ENCODE peak calls at places on chromosomes 16 and 17, in six cellular contexts. I, Y, Q, J, T and O are unnamed samples.
A peak's percentile ranks its signal among the peaks of the same experiment; 100 is the strongest.

GRCh38 chr16:69796285-69797118 is 34.4 kb downstream of the WWP2 start:
- DNase-seq in Y (peak; percentile 8), I (peak; percentile 67), Q (peak; percentile 45), J (peak; percentile 88), T (peak; percentile 66), O (peak; percentile 78)

GRCh38 chr17:67293251-67294203 is 48.5 kb upstream of the HELZ start:
- DNase-seq in I (peak; percentile 54), J (peak; percentile 92), Y (peak; percentile 22), T (peak; percentile 62), Q (peak; percentile 69), O (peak; percentile 76)

GRCh38 chr16:67104061-67104460 is 5.7 kb upstream of the PHAF1 start:
- DNase-seq in Q (no peak), I (peak; percentile 36), J (peak; percentile 81), T (peak; percentile 37), Y (peak; percentile 11), O (peak; percentile 59)

GRCh38 chr16:4859900-4860255 is 12.6 kb downstream of the UBN1 start:
- DNase-seq in Q (no peak), T (no peak), Y (no peak), J (no peak), I (peak; percentile 66), O (peak; percentile 28)

GRCh38 chr17:40937384-40937819 is at the start of gene KRT23:
- DNase-seq in Y (no peak), J (peak; percentile 31), Q (no peak), I (no peak), T (no peak), O (no peak)

GRCh38 chr17:10041287-10041612 is 136.2 kb upstream of the RCVRN start:
- DNase-seq in I (no peak), T (no peak), J (no peak), Y (no peak), Q (no peak), O (no peak)

GRCh38 chr16:26672206-26672605 is 394.5 kb upstream of the C16orf82 start:
- DNase-seq in J (no peak), Q (no peak), I (no peak), T (no peak), Y (no peak), O (no peak)

GRCh38 chr17:66474258-66474657 is 171.8 kb downstream of the PRKCA start:
- DNase-seq in Q (no peak), Y (no peak), J (peak; percentile 83), T (no peak), I (no peak), O (no peak)

GRCh38 chr17:83034525-83034924 is 44.9 kb upstream of the METRNL start:
- DNase-seq in I (no peak), Y (no peak), T (no peak), J (no peak), Q (no peak), O (no peak)

GRCh38 chr17:50151937-50152547 is 1.6 kb upstream of the PPP1R9B start:
- DNase-seq in T (peak; percentile 89), Y (peak; percentile 82), Q (peak; percentile 95), I (peak; percentile 93), J (peak; percentile 96), O (peak; percentile 92)

GRCh38 chr16:56626685-56627084 is 1.1 kb downstream of the MT1E start:
- DNase-seq in I (no peak), T (no peak), Y (no peak), Q (no peak), J (no peak), O (peak; percentile 24)

DNA sequence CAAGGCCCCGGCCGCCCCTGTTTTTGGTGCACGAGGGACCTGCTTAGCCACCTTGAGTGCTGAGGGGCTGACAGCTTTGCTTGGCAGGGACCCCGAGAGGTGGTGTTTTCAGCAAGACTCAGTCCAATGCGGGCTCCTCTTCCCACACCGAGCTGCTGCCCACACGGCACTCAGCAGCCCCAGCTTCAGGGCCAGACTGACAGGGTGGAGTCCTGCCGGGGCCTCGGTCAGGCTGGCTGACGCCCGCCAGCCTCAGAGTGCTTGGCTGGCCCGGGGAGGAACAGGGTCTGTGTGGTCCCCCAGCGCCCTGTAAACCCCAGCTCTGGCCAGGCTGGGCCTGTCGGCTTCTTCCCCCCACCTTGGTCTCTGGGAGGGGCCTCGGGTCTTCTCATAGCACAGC is 2.5 kb downstream of the SOX8 start:
- DNase-seq in J (no peak), Y (no peak), T (peak; percentile 45), Q (no peak), I (no peak), O (no peak)
- H3K4me3 ChIP-seq in J (no peak overlapping the region), Y (no peak overlapping the region), T (no peak overlapping the region), Q (no peak overlapping the region), I (no peak overlapping the region), O (no peak overlapping the region)

GRCh38 chr17:6923385-6923784 is 72.5 kb upstream of the ALOX12 start:
- DNase-seq in Q (no peak), T (no peak), I (no peak), J (no peak), Y (no peak), O (no peak)

GRCh38 chr17:6924121-6924676 is 71.7 kb upstream of the ALOX12 start:
- DNase-seq in Y (no peak), T (no peak), Q (no peak), J (no peak), I (no peak), O (peak; percentile 13)

GRCh38 chr17:6930754-6931153 is 65.1 kb upstream of the ALOX12 start:
- DNase-seq in T (no peak), I (no peak), Q (no peak), J (no peak), Y (no peak), O (no peak)

GRCh38 chr17:6927290-6927844 is 68.5 kb upstream of the ALOX12 start:
- DNase-seq in T (no peak), J (no peak), Q (no peak), Y (no peak), I (peak; percentile 49), O (peak; percentile 77)

GRCh38 chr17:6928193-6928592 is 67.7 kb upstream of the ALOX12 start:
- DNase-seq in J (no peak), I (no peak), T (no peak), Y (no peak), Q (no peak), O (no peak)
- H3K9me2 ChIP-seq in J (no peaks in the 10 kb centered on the region), I (no peaks in the 10 kb centered on the region), T (no peaks in the 10 kb centered on the region), Y (no peaks in the 10 kb centered on the region), Q (no peaks in the 10 kb centered on the region), O (no peaks in the 10 kb centered on the region)

GRCh38 chr17:2013994-2014317 is 11.2 kb downstream of the RTN4RL1 start:
- DNase-seq in I (no peak), Q (no peak), J (no peak), T (no peak), Y (no peak), O (no peak)

GRCh38 chr17:2008332-2009126 is 16.6 kb downstream of the RTN4RL1 start:
- DNase-seq in Q (no peak), T (no peak), I (peak; percentile 41), Y (no peak), J (no peak), O (no peak)

GRCh38 chr17:2012499-2012898 is 12.6 kb downstream of the RTN4RL1 start:
- DNase-seq in Y (no peak), Q (no peak), J (no peak), T (no peak), I (no peak), O (no peak)

GRCh38 chr17:2009737-2010136 is 15.4 kb downstream of the RTN4RL1 start:
- DNase-seq in I (no peak), J (no peak), T (no peak), Q (no peak), Y (no peak), O (no peak)

DNA sequence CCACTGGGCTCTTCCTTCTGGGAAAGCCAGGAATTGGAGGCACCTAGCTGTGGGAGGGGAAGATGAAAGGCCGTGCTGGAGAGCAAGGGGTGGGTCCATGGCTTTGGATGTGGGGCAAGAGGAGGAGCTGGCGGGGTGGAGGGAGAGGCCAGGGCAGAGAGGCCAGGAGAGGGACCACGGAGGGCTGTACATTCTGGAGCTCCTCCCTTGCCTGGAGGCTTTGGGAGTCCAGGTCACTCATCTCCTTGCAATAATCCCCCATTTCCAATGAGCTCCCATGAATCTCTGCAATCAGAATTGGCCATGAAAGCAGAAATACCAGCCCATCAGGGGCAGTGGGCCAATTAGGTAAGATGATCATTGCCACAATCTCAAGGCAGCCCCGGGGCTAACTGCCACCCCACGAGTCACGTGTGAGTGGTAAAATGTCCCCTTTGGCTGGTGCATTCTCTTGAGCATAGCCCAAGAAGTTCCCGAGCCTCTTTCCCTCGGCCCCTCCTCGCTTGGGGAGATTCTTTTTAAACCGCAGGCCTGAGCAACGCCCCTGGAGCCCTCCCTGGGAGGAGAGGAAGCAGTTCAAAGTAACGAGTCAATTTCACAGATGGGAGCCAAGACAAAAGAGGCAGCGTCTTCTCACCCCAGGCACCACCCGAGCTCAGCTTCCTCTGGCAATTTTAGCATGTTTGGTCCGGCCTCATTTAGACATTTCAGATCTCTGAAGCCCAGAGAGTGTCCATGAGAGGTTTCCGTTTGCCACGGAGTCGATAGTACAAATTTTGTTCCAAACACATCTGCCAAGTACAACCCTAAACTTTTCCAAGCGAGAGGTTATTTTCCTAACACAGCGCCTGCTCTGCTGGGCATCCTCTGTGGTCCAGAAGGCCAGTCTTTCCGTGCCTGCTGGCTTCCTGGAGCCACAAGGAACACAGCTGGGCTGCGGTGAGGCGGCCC is 13.4 kb downstream of the RTN4RL1 start:
- DNase-seq in Y (peak; percentile 97), I (peak; percentile 95), T (no peak), J (peak; percentile 64), Q (no peak), O (peak; percentile 53)
- H3K4me3 ChIP-seq in Y (peak overlapping the region; percentile 42), I (peak overlapping the region; percentile 50), T (no peak overlapping the region), J (no peak overlapping the region), Q (no peak overlapping the region), O (no peak overlapping the region)

GRCh38 chr16:88047462-88047861 is 96.2 kb downstream of the BANP start:
- DNase-seq in T (no peak), J (no peak), Y (no peak), I (no peak), Q (no peak), O (no peak)

GRCh38 chr16:88052661-88053060 is 101.4 kb downstream of the BANP start:
- DNase-seq in Y (no peak), T (no peak), I (no peak), J (no peak), Q (no peak), O (no peak)

GRCh38 chr16:88050952-88051660 is 99.9 kb downstream of the BANP start:
- DNase-seq in Y (no peak), I (no peak), Q (no peak), J (no peak), T (no peak), O (no peak)

GRCh38 chr16:88049020-88049419 is 97.8 kb downstream of the BANP start:
- DNase-seq in I (no peak), T (no peak), Y (no peak), J (no peak), Q (no peak), O (no peak)

DNA sequence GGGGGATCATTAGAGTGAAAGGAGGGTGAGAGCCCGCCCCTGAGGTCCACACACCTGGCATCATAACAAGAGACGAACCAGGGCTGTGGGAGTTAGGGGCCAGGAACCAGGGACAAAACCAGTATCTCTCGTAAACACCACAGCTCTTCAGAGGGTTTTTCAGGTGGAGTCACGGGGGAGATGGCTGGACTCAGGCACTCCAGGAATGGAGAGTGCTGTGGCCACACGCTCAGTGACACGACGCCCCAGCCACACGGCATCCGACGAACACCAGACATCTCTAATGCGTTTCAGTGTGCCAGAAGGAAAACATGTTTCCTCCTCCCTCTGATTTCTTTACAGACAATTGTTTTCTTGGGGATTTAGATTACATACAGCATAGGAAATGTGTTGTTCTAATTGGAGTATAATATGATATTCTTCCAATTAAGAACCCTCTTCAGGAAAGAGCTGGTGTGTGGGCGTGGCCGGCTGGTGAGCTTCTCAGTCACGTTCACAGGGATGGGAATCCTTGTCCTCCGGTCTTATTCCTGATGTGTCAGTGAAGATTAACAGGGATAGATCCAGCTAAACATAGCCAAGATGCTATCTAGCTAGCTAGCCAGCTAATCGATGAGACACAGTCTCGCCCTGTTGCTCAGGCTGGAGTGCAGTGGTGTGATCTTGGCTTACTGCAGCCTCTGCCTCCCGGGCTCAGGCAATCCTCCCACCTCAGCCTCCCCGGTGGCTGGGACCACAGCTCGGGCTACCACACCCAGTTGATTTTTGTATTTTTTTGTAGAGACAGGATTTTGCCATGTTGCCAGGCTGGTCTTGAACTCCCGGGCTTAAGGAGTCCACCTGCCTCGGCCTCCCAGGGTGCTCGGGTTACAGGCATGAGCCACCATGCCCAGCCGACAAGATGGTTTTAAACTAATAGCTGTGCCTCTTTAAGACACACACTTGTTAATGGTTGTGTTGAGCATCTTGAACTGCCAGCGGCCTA is 98.6 kb downstream of the BANP start:
- DNase-seq in Y (no peak), J (no peak), Q (no peak), T (peak; percentile 69), I (no peak), O (no peak)
- H3K9me2 ChIP-seq in Y (no peaks in the 10 kb centered on the region), J (no peaks in the 10 kb centered on the region), Q (no peaks in the 10 kb centered on the region), T (no peaks in the 10 kb centered on the region), I (no peaks in the 10 kb centered on the region), O (no peaks in the 10 kb centered on the region)